ENCODE peak calls at places on chromosomes 11 and 22, in eight cellular contexts. S, K, Y, M, I, P, L and J are unnamed samples.

GRCh38 chr11:92224394-92225205 is at the start of gene FAT3:
- DNase-seq in K (no peak), P (peak), S (peak), Y (peak), I (peak), M (peak), L (peak), J (peak)

GRCh38 chr11:128157423-128158298 is 429.7 kb downstream of the ETS1 start:
- DNase-seq in S (no peak), I (no peak), K (peak), Y (no peak), M (no peak), P (peak), L (peak), J (peak)

GRCh38 chr11:59281177-59281576 is 68.5 kb upstream of the MPEG1 start:
- DNase-seq in P (no peak), L (no peak), Y (no peak), S (no peak), M (no peak), K (no peak), I (no peak), J (no peak)

GRCh38 chr22:20656902-20657836 is 116.7 kb upstream of the SERPIND1 start:
- DNase-seq in P (no peak), Y (no peak), L (peak), I (no peak), S (no peak), K (peak), M (no peak), J (peak)

GRCh38 chr11:123654566-123655081 is at the start of gene SCN3B:
- DNase-seq in M (peak), S (peak), Y (peak), K (no peak), I (peak), L (peak), P (peak), J (peak)

GRCh38 chr11:72591785-72592490 is 82.3 kb downstream of the PDE2A start:
- DNase-seq in L (no peak), Y (no peak), K (no peak), S (no peak), I (peak), M (no peak), P (no peak), J (no peak)

GRCh38 chr11:47863189-47863892 is 15.2 kb upstream of the NUP160 start:
- DNase-seq in Y (no peak), K (no peak), P (no peak), I (no peak), M (no peak), L (peak), S (no peak), J (peak)

GRCh38 chr11:57432714-57433163 is 5.8 kb upstream of the SLC43A3 start:
- DNase-seq in L (peak), P (no peak), Y (no peak), I (no peak), M (peak), K (no peak), S (no peak), J (peak)

GRCh38 chr11:119460582-119460981 is 37.6 kb upstream of the THY1 start:
- DNase-seq in M (no peak), K (no peak), S (no peak), Y (no peak), I (no peak), P (no peak), L (peak), J (peak)

GRCh38 chr22:20997536-20998257 is 4.2 kb downstream of the THAP7 start:
- DNase-seq in S (no peak), M (no peak), P (no peak), K (no peak), I (peak), L (no peak), Y (no peak), J (no peak)

GRCh38 chr11:18324381-18324780 is 2.0 kb downstream of the GTF2H1 start:
- DNase-seq in L (no peak), S (no peak), I (no peak), K (no peak), P (no peak), Y (no peak), M (no peak), J (no peak)

GRCh38 chr11:126459691-126460404 is 104.4 kb downstream of the ST3GAL4 start:
- DNase-seq in M (peak), P (no peak), S (no peak), K (no peak), L (peak), I (peak), Y (no peak), J (peak)

GRCh38 chr11:2770556-2771301 is 70.9 kb upstream of the KCNQ1OT1 start:
- DNase-seq in S (no peak), Y (no peak), K (no peak), L (no peak), P (peak), I (peak), M (peak), J (no peak)

GRCh38 chr11:11027271-11027670 is 169.4 kb upstream of the ZBED5 start:
- DNase-seq in M (no peak), K (no peak), I (no peak), P (no peak), Y (no peak), L (peak), S (no peak), J (peak)

DNA sequence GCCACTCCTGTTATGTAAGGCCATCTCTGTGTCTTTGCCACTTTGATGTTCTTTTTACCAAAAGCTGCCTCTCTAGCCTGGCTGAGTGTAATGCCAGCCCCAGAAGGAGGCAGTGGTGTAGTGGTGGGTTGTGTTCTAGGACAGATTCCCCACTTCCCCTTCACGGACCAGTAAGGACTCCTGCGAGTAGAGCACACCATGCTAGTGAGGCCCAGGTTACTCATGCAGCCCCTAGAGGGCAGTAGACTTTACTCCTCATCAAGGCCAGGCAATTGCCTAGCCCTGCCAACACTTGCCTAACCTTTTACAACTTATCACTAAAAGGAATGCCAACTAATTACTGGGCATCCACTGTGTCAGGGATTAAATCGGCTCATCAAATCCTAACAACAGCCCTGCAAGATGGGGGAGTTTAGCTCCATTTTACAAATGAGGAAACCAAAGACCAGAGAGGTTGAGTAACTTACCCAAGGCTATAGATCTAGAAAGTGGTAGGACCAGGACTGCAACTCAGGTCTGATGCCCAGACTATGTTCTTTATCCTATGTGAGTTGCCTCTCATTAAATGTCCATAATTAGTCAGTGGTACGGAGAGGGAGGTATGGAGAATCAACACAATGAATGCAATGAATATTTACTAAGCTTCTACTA is 75.3 kb downstream of the APIP start:
- DNase-seq in Y (no peak), L (peak), K (peak), P (no peak), M (no peak), S (no peak), I (no peak), J (peak)
- TF ChIP-seq CTCF in Y (no peak), L (peak), K (peak), P (no peak), M (peak), S (peak), I (no peak), J (peak)

GRCh38 chr11:100831929-100832480 is 144.9 kb downstream of the ARHGAP42 start:
- DNase-seq in I (no peak), K (no peak), M (no peak), S (peak), L (no peak), P (no peak), Y (peak), J (peak)

GRCh38 chr11:100830978-100831732 is 144.1 kb downstream of the ARHGAP42 start:
- DNase-seq in P (no peak), Y (no peak), L (peak), S (no peak), K (no peak), I (no peak), M (no peak), J (peak)

GRCh38 chr11:100830295-100830694 is 143.2 kb downstream of the ARHGAP42 start:
- DNase-seq in K (no peak), P (no peak), I (no peak), Y (peak), S (peak), L (no peak), M (no peak), J (peak)

GRCh38 chr11:100825610-100826009 is 138.5 kb downstream of the ARHGAP42 start:
- DNase-seq in Y (no peak), P (no peak), M (no peak), S (no peak), K (no peak), L (no peak), I (no peak), J (no peak)

GRCh38 chr11:100827934-100828661 is 141.0 kb downstream of the ARHGAP42 start:
- DNase-seq in P (no peak), M (no peak), Y (no peak), S (no peak), L (peak), I (no peak), K (peak), J (peak)
- TF ChIP-seq CTCF in P (peak), M (no peak), Y (no peak), S (no peak), L (peak), I (no peak), K (peak), J (peak)

DNA sequence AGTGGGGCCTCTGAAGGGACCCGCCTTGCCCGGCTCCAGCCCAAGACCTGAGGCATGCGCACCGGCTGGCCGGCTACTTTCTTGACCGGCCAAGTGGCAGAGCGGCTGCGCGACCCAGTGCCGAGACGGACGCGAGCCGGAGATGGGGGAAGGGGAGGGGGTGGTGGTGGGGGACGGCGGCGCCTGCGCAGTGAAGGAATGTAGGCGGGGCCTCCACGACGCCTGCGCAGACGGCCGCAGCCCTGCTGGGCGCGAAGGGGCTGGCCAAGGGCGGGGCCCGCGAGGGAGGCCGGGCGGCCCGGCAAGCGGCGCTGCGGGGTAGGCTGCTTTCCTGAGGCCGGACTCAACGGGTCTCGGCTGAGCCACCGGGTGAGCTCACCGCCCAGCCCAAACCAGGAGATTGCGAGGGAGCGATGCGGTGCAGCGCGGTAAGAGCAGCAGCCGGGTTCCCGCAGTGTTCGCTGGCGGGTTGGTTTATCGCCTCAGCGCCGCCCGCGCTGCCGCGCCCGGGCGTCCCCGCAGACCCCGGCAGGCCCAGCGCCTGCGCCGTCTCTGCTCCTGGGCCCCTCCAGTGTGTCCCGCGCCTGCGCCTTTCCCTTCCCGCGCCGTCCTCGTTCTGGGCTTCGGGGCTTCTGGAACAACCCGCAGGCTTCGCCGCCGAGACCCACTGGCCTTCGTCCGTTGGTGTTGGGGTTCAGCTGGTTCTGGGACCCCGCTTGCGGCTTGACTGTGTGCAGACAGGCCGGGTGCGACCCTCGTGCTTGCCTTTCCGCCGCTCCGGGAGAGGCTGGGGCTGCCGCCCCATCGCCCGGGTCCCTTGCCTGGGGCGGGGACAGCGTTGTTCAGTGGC is at the start of gene SPECC1L:
- DNase-seq in M (peak), I (peak), P (peak), Y (peak), S (peak), L (peak), K (peak), J (peak)
- TF ChIP-seq CTCF in M (peak), I (no peak), P (no peak), Y (peak), S (peak), L (no peak), K (no peak), J (no peak)

GRCh38 chr11:27471067-27471587 is 1.5 kb downstream of the LGR4 start:
- DNase-seq in M (no peak), K (no peak), S (no peak), Y (no peak), I (no peak), L (no peak), P (no peak), J (no peak)

GRCh38 chr11:27473017-27473406 is 422 bp upstream of the LGR4 start:
- DNase-seq in S (no peak), I (no peak), Y (no peak), M (no peak), L (no peak), K (no peak), P (no peak), J (no peak)

GRCh38 chr11:27471588-27472397 is 797 bp downstream of the LGR4 start:
- DNase-seq in L (no peak), K (no peak), I (peak), M (peak), S (peak), Y (peak), P (no peak), J (no peak)

GRCh38 chr11:27470166-27470565 is 2.4 kb downstream of the LGR4 start:
- DNase-seq in L (no peak), S (no peak), I (no peak), Y (no peak), P (no peak), K (no peak), M (no peak), J (no peak)

DNA sequence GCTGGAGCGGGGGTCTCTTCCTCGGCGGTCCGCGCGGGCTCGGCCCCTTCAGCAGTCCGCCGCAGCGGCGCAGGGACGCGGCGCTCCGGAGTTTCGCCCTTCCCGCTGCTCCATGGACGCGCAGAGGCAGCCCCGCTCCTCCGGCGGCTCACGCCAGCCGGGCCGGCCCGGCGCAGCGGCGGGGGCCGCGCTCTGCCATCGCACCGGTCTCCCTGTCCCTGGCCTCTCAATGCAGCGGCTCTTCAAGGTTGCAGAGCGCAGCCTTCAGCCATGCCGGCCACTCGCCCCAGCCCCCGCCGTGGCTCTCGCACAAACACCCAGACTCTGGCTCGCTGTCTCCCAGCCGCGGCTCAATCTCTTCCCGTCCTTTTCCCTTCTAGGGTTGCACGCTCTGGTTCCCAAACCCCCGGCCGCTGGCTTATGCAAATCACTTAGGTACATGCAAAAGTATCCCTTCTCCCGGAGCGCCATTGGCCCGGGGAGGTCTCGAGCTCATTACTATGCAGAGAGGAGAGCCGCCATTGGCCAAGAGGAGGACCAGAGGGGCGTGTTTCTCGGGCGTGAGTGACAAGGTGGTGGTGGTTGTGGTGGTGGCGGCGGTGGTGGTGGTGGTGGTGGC is at the start of gene LGR4:
- DNase-seq in K (peak), Y (peak), S (peak), I (peak), P (peak), L (peak), M (peak), J (peak)
- TF ChIP-seq CTCF in K (no peak), Y (no peak), S (no peak), I (no peak), P (no peak), L (no peak), M (no peak), J (no peak)

DNA sequence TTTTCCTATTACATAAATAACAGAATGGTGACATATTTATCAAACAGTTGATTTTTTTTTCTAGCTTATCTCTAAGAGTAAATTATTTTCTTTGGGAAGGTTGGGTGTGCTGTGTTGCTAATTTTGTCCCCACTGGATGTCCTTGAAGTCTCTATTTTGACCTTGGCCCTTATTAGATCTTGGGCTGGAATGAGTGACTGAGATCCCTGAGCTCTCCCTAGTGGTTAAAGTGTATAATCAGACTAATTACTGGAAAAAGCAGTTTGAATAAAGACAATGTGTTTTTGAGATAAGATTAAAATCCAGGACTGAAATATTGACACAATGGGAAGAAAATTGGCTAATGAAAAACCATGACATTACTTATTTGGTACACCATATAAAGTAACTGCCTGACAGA is 56.1 kb downstream of the AASDHPPT start:
- DNase-seq in K (no peak), S (no peak), M (no peak), Y (no peak), I (no peak), P (no peak), L (peak), J (peak)
- TF ChIP-seq CTCF in K (peak), S (no peak), M (no peak), Y (no peak), I (no peak), P (no peak), L (peak), J (peak)

GRCh38 chr11:116787786-116788486 is at the start of gene ZPR1:
- DNase-seq in L (peak), Y (peak), M (peak), I (peak), S (peak), K (peak), P (peak), J (peak)
- TF ChIP-seq CTCF in L (no peak), Y (no peak), M (no peak), I (no peak), S (no peak), K (no peak), P (no peak), J (no peak)

GRCh38 chr11:114956565-114956964 is 278.2 kb downstream of the NXPE2 start:
- DNase-seq in K (no peak), L (no peak), S (no peak), P (no peak), M (no peak), I (no peak), Y (no peak), J (no peak)

DNA sequence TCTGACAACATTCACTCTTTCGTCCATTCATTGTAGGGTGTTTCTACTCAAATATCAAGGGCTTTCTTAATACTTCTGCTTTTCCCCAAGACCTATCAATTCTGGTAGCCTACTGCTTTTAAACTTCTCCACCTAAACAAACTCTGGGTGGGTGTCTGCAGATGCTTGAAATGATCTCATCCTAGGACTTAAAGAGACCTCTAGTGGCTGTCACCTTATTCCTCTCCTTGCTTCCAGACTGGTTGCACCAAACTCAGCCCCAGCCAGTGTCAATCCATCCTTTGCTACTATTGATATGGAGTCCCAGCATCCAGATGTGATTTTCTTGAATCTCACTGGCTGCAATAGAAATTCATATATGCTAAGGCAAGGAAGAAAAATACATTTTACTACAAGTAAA is 274.7 kb downstream of the NXPE2 start:
- DNase-seq in I (no peak), M (no peak), S (no peak), P (no peak), K (no peak), L (no peak), Y (no peak), J (no peak)
- TF ChIP-seq CTCF in I (no peak), M (peak), S (peak), P (no peak), K (no peak), L (no peak), Y (peak), J (no peak)